ENCODE peak calls at places on chromosomes 11 and 22, in nine cellular contexts. S, A, Q, R, T, B, I, F and L are unnamed samples.
A peak's percentile ranks its signal among the peaks of the same experiment; 100 is the strongest.

GRCh38 chr11:122103366-122103765 is 12.6 kb downstream of the BLID start:
- DNase-seq in S (no peak), A (no peak), B (no peak), T (no peak), Q (no peak), R (no peak), F (no peak), I (peak; percentile 71), L (no peak)

GRCh38 chr22:33427461-33427860 is 369.3 kb upstream of the SYN3 start:
- DNase-seq in S (no peak), B (no peak), A (no peak), F (no peak), Q (no peak), I (no peak), T (no peak), R (no peak), L (no peak)

GRCh38 chr22:45995405-45996101 is 18.6 kb upstream of the WNT7B start:
- DNase-seq in I (no peak), A (no peak), Q (no peak), S (no peak), F (peak; percentile 77), R (peak; percentile 38), T (no peak), B (no peak), L (peak; percentile 46)

GRCh38 chr22:21447694-21448402 is 19.3 kb upstream of the TMEM191C start:
- DNase-seq in Q (peak; percentile 2), B (no peak), F (peak; percentile 55), S (peak; percentile 20), T (peak; percentile 4), R (peak; percentile 33), I (no peak), A (no peak), L (peak; percentile 38)

GRCh38 chr11:86152006-86152862 is 83.3 kb upstream of the PICALM start:
- DNase-seq in I (peak; percentile 66), F (no peak), S (no peak), Q (no peak), R (no peak), A (no peak), T (no peak), B (no peak), L (no peak)

GRCh38 chr22:44225812-44226211 is 45.1 kb downstream of the PARVG start:
- DNase-seq in I (no peak), T (no peak), B (no peak), Q (no peak), R (no peak), S (no peak), F (no peak), A (no peak), L (no peak)

GRCh38 chr11:71962428-71963038 is 33.7 kb downstream of the RNF121 start:
- DNase-seq in S (no peak), R (no peak), A (no peak), T (no peak), B (no peak), I (peak; percentile 22), F (no peak), Q (no peak), L (no peak)

GRCh38 chr11:19422257-19422656 is 181.5 kb upstream of the E2F8 start:
- DNase-seq in Q (no peak), R (no peak), I (no peak), A (no peak), T (peak; percentile 38), B (no peak), S (no peak), F (no peak), L (no peak)

GRCh38 chr11:44727373-44728084 is 767 bp downstream of the TSPAN18 start:
- DNase-seq in A (peak; percentile 88), I (peak; percentile 35), Q (peak; percentile 87), S (peak; percentile 87), T (peak; percentile 94), F (peak; percentile 94), R (no peak), B (peak; percentile 63), L (peak; percentile 83)

DNA sequence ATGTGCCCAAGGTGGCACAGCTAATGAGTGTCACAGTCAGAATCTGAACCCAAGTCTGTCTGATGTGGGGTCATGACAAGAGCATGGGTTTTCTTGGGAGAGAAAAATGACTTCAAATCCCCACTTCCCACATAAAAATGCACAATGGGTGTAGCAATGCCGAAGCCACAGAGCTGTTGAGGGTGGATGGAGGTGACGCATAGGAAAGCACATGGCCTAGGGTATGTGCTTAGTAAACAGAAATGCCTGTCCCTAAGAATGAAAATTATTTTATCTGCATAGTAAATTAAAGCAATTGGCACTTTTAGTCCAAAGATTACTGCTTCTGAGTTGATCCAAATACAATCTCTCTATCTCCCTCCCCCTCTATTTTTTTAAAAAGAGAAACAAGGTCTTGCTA is 10.9 kb downstream of the MICAL3 start:
- DNase-seq in A (no peak), F (no peak), S (no peak), R (no peak), Q (no peak), B (no peak), I (no peak), T (no peak), L (no peak)
- H3K4me3 ChIP-seq in A (no peak overlapping the region), F (no peak overlapping the region), S (no peak overlapping the region), R (no peak overlapping the region), Q (no peak overlapping the region), B (no peak overlapping the region), I (no peak overlapping the region), T (no peak overlapping the region), L (no peak overlapping the region)

GRCh38 chr11:117203069-117203407 is 3.9 kb downstream of the TAGLN start:
- DNase-seq in F (no peak), S (no peak), R (no peak), B (no peak), A (no peak), T (no peak), Q (no peak), I (no peak), L (no peak)

GRCh38 chr11:117200813-117201515 is 1.8 kb downstream of the TAGLN start:
- DNase-seq in F (no peak), Q (no peak), B (no peak), A (peak; percentile 13), I (no peak), S (no peak), R (no peak), T (no peak), L (no peak)

GRCh38 chr11:117202386-117203068 is 3.4 kb downstream of the TAGLN start:
- DNase-seq in T (no peak), R (no peak), A (no peak), I (no peak), F (no peak), S (no peak), B (no peak), Q (no peak), L (no peak)

GRCh38 chr11:117201516-117201866 is 2.3 kb downstream of the TAGLN start:
- DNase-seq in F (no peak), T (no peak), R (no peak), A (peak; percentile 10), S (no peak), Q (no peak), B (no peak), I (no peak), L (no peak)

DNA sequence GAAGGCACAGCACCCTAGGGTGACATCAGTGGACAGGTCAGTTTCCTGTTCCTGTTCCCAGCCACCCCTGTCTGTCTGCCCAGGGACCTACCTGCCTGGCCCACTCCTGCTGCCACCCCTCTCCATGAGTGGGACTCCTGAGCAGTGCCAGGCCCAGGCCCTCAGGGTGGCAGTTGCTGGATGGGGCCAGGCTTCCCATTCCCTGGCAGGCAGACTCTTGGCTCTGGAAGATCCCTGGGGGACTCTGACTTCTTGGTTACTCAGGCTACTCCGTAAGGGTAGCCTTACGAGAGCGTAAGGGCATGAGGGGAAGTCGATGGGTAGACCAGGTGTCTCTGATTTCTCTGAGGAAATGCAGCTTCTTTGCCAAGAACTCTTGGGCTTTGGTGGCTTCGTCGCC is 2.7 kb downstream of the TAGLN start:
- DNase-seq in I (no peak), Q (no peak), S (no peak), T (no peak), A (peak; percentile 6), F (no peak), B (no peak), R (no peak), L (no peak)
- H3K36me3 ChIP-seq in I (peaks cover 6% of the 10 kb centered on the region), Q (peaks cover 35% of the 10 kb centered on the region), S (no peaks in the 10 kb centered on the region), T (no peaks in the 10 kb centered on the region), A (peaks cover 30% of the 10 kb centered on the region), F (peaks cover 33% of the 10 kb centered on the region), B (no peaks in the 10 kb centered on the region), R (peaks cover 6% of the 10 kb centered on the region), L (peaks cover 45% of the 10 kb centered on the region)

GRCh38 chr11:135036488-135037297 is 624.7 kb upstream of the B3GAT1 start:
- DNase-seq in T (no peak), A (no peak), R (no peak), B (no peak), I (no peak), F (no peak), S (no peak), Q (no peak), L (no peak)

GRCh38 chr11:135037828-135038227 is 625.8 kb upstream of the B3GAT1 start:
- DNase-seq in Q (no peak), T (no peak), B (no peak), F (no peak), R (no peak), A (no peak), I (no peak), S (no peak), L (no peak)

GRCh38 chr11:135035282-135035681 is 623.2 kb upstream of the B3GAT1 start:
- DNase-seq in F (no peak), R (no peak), A (no peak), S (no peak), I (no peak), B (no peak), T (no peak), Q (no peak), L (no peak)

DNA sequence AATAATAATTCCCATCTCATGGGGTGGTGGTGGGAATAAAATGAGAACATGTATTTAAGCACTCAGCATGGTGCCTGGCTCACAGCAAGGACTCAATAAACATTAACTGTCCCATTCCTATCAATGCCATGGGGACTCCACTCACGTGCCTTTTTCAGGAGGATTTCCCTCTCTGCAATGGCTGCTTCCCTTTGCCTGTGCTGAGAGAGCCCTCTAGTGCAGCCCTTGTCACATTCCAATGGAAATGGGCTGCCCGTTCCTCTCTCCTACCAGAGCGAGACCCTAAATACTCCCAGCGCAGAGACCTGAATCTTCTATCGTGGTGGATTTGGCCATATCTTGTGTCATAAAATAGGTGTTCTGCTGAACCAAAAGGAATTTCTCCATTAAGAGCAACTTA is 621.5 kb upstream of the B3GAT1 start:
- DNase-seq in R (no peak), B (no peak), F (no peak), A (no peak), S (no peak), I (no peak), Q (peak; percentile 10), T (peak; percentile 76), L (no peak)
- TF ChIP-seq CTCF in R (peak; percentile 44), B (no peak), F (no peak), A (peak; percentile 37), S (no peak), I (no peak), Q (peak; percentile 37), T (peak; percentile 71), L (peak; percentile 29)

GRCh38 chr11:37465221-37465620 is 867.2 kb upstream of the RAG2 start:
- DNase-seq in T (no peak), S (no peak), R (no peak), A (no peak), B (no peak), I (no peak), F (no peak), Q (no peak), L (no peak)

DNA sequence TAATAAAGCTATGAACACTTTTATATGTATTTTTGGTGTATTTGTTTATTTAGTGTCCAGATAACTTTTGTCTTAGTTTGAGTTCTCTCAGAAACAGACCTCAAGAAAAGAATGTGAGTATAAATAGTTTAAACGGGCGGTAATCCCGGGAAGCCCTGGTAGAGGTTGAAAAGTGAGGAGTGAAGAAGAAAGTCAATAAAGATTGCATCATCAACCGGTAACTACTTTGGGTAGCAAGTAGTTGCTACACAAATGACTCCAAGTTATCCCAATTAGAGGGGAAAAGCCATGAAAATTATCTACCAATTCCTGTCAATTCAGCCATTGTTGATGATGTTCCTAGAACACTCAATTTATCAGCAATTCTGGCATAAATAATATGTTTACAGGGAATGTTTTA is 870.3 kb upstream of the RAG2 start:
- DNase-seq in A (no peak), I (peak; percentile 2), T (no peak), F (no peak), S (no peak), B (no peak), R (no peak), Q (no peak), L (no peak)
- H3K4me3 ChIP-seq in A (no peak overlapping the region), I (no peak overlapping the region), T (no peak overlapping the region), F (no peak overlapping the region), S (no peak overlapping the region), B (no peak overlapping the region), R (no peak overlapping the region), Q (no peak overlapping the region), L (no peak overlapping the region)